ENCODE peak calls at places on chromosomes 12 and 14, in eight cellular contexts. One of them, this sample, is unnamed.
A peak's percentile ranks its signal among the peaks of the same experiment; 100 is the strongest.

GRCh38 chr14:24179961-24180726 is 8.3 kb downstream of the REC8 start:
- DNase-seq in H54: no peak
- DNase-seq in HCT116: no peak
- DNase-seq in gastrocnemius medialis: no peak
- DNase-seq in A549: no peak
- DNase-seq in IMR-90: peak; percentile 90
- DNase-seq in spleen: peak; percentile 41
- DNase-seq in GM12892: no peak
- DNase-seq in this sample: peak; percentile 42

GRCh38 chr14:62079035-62079434 is 316.8 kb downstream of the SNAPC1 start:
- DNase-seq in spleen: no peak
- DNase-seq in IMR-90: no peak
- DNase-seq in gastrocnemius medialis: no peak
- DNase-seq in A549: no peak
- DNase-seq in H54: no peak
- DNase-seq in HCT116: no peak
- DNase-seq in GM12892: no peak
- DNase-seq in this sample: no peak

GRCh38 chr12:43758247-43758727 is 303 bp downstream of the PUS7L start:
- DNase-seq in HCT116: no peak
- DNase-seq in spleen: no peak
- DNase-seq in H54: peak; percentile 22
- DNase-seq in gastrocnemius medialis: no peak
- DNase-seq in IMR-90: peak; percentile 38
- DNase-seq in GM12892: peak; percentile 11
- DNase-seq in A549: no peak
- DNase-seq in this sample: peak; percentile 28

GRCh38 chr12:2960432-2960956 is 1.3 kb downstream of the TEAD4 start:
- DNase-seq in IMR-90: peak; percentile 67
- DNase-seq in GM12892: no peak
- DNase-seq in spleen: no peak
- DNase-seq in A549: peak; percentile 29
- DNase-seq in HCT116: no peak
- DNase-seq in H54: peak; percentile 26
- DNase-seq in gastrocnemius medialis: peak; percentile 62
- DNase-seq in this sample: no peak

GRCh38 chr12:108611884-108612415 is 14.1 kb upstream of the TMEM119 start:
- DNase-seq in IMR-90: peak; percentile 89
- DNase-seq in HCT116: peak; percentile 72
- DNase-seq in A549: peak; percentile 52
- DNase-seq in GM12892: no peak
- DNase-seq in gastrocnemius medialis: no peak
- DNase-seq in H54: peak; percentile 83
- DNase-seq in spleen: no peak
- DNase-seq in this sample: no peak

GRCh38 chr14:99676657-99677056 is 7.4 kb upstream of the CYP46A1 start:
- DNase-seq in IMR-90: no peak
- DNase-seq in A549: no peak
- DNase-seq in gastrocnemius medialis: no peak
- DNase-seq in H54: no peak
- DNase-seq in HCT116: no peak
- DNase-seq in spleen: no peak
- DNase-seq in GM12892: no peak
- DNase-seq in this sample: no peak

GRCh38 chr12:2339022-2339431 is 286.2 kb downstream of the CACNA1C start:
- DNase-seq in H54: no peak
- DNase-seq in GM12892: no peak
- DNase-seq in spleen: no peak
- DNase-seq in gastrocnemius medialis: no peak
- DNase-seq in HCT116: no peak
- DNase-seq in A549: peak; percentile 23
- DNase-seq in IMR-90: peak; percentile 96
- DNase-seq in this sample: no peak

GRCh38 chr14:52012635-52013034 is 23.3 kb downstream of the RTRAF start:
- DNase-seq in HCT116: no peak
- DNase-seq in gastrocnemius medialis: peak; percentile 61
- DNase-seq in A549: no peak
- DNase-seq in GM12892: no peak
- DNase-seq in H54: no peak
- DNase-seq in spleen: no peak
- DNase-seq in IMR-90: no peak
- DNase-seq in this sample: peak; percentile 76

GRCh38 chr12:5197127-5197526 is 153.4 kb downstream of the KCNA5 start:
- DNase-seq in spleen: no peak
- DNase-seq in H54: no peak
- DNase-seq in GM12892: no peak
- DNase-seq in IMR-90: peak; percentile 53
- DNase-seq in gastrocnemius medialis: no peak
- DNase-seq in A549: no peak
- DNase-seq in HCT116: no peak
- DNase-seq in this sample: no peak

GRCh38 chr12:21526053-21526452 is at the start of gene SPX:
- DNase-seq in H54: no peak
- DNase-seq in spleen: no peak
- DNase-seq in gastrocnemius medialis: no peak
- DNase-seq in IMR-90: peak; percentile 26
- DNase-seq in GM12892: no peak
- DNase-seq in A549: peak; percentile 72
- DNase-seq in HCT116: no peak
- DNase-seq in this sample: no peak

GRCh38 chr12:47397664-47398281 is 308.1 kb downstream of the RPAP3 start:
- DNase-seq in IMR-90: peak; percentile 76
- DNase-seq in HCT116: peak; percentile 34
- DNase-seq in spleen: no peak
- DNase-seq in H54: peak; percentile 23
- DNase-seq in GM12892: no peak
- DNase-seq in A549: peak; percentile 95
- DNase-seq in gastrocnemius medialis: peak; percentile 21
- DNase-seq in this sample: no peak

GRCh38 chr12:89709157-89709993 is 737 bp upstream of the ATP2B1 start:
- DNase-seq in A549: peak; percentile 100
- DNase-seq in H54: peak; percentile 83
- DNase-seq in IMR-90: peak; percentile 99
- DNase-seq in spleen: peak; percentile 99
- DNase-seq in GM12892: peak; percentile 88
- DNase-seq in HCT116: peak; percentile 97
- DNase-seq in gastrocnemius medialis: peak; percentile 98
- DNase-seq in this sample: peak; percentile 98
- TF ChIP-seq POLR2A in A549: peak; percentile 89
- TF ChIP-seq POLR2A in H54: peak; percentile 91
- TF ChIP-seq POLR2A in IMR-90: peak; percentile 95
- TF ChIP-seq POLR2A in spleen: peak; percentile 96
- TF ChIP-seq POLR2A in GM12892: peak; percentile 87
- TF ChIP-seq POLR2A in HCT116: no peak
- TF ChIP-seq POLR2A in gastrocnemius medialis: peak; percentile 98
- TF ChIP-seq POLR2A in this sample: peak; percentile 96

DNA sequence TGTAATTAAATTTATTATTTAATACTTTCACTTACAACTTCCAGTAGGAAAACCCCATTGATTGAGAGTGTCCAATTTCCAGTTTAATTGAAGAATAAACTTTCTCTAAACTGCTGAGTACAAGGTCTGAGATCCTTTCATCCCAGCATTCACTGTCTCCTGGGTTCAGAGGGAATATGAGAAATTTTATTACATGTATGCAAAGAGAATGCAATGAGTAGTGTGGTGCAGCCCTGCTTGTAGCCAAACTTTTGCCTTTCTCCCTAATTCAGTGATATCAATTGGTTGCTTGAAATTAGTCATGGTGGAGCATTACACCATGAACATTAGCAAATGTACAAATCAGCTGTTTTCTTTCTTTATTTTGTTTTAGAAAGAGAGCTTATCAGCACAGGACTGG is 780.6 kb upstream of the MDGA2 start:
- DNase-seq in gastrocnemius medialis: no peak
- DNase-seq in spleen: no peak
- DNase-seq in H54: no peak
- DNase-seq in IMR-90: no peak
- DNase-seq in GM12892: no peak
- DNase-seq in A549: no peak
- DNase-seq in HCT116: no peak
- DNase-seq in this sample: no peak
- TF ChIP-seq POLR2A in gastrocnemius medialis: no peak
- TF ChIP-seq POLR2A in spleen: no peak
- TF ChIP-seq POLR2A in H54: no peak
- TF ChIP-seq POLR2A in IMR-90: no peak
- TF ChIP-seq POLR2A in GM12892: no peak
- TF ChIP-seq POLR2A in A549: no peak
- TF ChIP-seq POLR2A in HCT116: no peak
- TF ChIP-seq POLR2A in this sample: no peak

DNA sequence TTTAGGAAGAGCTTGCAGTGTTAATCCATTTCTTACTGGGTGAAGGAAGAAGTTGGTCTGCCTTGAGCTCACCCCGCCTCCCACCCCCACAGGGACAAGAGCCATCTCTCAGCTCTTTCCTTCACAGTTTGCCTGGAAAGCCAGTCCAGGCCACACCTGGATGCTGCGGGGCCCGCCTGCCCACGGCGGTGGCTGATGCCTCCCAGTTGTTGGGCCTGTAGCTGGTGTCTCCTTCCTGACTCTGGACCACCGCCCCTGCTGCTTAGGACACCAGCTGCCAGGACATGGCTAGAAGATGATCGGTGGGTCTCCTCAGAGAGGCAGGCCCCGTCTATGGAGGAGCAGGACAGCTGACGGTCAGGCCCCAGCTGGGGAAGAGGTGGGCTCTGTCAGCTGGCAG is 92.9 kb downstream of the TESC start:
- DNase-seq in GM12892: no peak
- DNase-seq in HCT116: no peak
- DNase-seq in IMR-90: no peak
- DNase-seq in H54: no peak
- DNase-seq in gastrocnemius medialis: no peak
- DNase-seq in A549: no peak
- DNase-seq in spleen: no peak
- DNase-seq in this sample: no peak
- TF ChIP-seq POLR2A in GM12892: no peak
- TF ChIP-seq POLR2A in HCT116: no peak
- TF ChIP-seq POLR2A in IMR-90: no peak
- TF ChIP-seq POLR2A in H54: no peak
- TF ChIP-seq POLR2A in gastrocnemius medialis: no peak
- TF ChIP-seq POLR2A in A549: no peak
- TF ChIP-seq POLR2A in spleen: no peak
- TF ChIP-seq POLR2A in this sample: no peak

DNA sequence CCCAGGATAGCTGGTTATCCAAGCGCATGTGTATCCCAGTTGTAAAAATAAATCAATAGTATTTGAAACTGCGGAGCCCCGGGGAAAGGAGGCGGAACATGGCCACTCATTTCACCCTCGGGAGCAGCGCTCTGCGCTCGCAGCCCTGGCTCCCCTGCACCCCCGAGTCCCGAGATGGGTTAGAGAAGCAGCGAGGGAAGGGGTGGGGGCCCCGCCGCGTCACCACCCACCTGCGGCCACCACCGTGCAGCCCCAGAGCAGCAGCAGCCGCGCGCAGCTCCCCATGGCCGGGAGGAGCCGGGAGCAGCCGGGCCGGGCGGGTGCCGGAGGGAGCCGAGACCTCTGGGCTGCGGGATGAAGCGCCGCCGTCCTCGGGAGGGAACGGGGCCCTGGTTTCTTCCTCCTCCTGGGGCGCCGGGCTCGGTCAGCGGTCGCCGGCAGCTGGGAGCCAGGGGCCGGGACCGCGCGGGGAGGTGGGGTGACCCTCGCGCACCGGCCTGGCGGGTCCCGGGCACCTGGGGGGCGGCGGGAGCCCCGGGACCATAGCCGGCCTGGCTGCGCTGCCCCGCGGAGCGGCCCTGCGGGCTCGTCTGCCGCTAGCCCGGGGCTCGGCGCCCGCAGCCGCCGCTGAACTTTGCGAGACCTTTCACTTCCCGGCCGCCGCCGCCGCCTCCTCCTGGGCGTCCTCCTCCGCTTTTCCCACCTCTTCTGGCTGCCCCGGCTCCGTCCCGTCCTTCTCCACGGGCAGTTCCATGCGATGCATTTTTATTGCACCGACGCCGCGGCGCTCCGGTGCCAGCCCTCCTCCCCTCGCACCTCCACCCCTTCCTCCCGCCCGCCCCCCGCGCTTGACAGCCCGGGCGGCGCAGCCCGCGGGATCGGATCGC is at the start of gene NTN4:
- DNase-seq in IMR-90: peak; percentile 24
- DNase-seq in HCT116: no peak
- DNase-seq in spleen: peak; percentile 85
- DNase-seq in GM12892: peak; percentile 36
- DNase-seq in gastrocnemius medialis: no peak
- DNase-seq in A549: peak; percentile 65
- DNase-seq in H54: no peak
- DNase-seq in this sample: peak; percentile 22
- TF ChIP-seq POLR2A in IMR-90: no peak
- TF ChIP-seq POLR2A in HCT116: no peak
- TF ChIP-seq POLR2A in spleen: peak; percentile 48
- TF ChIP-seq POLR2A in GM12892: no peak
- TF ChIP-seq POLR2A in gastrocnemius medialis: peak; percentile 20
- TF ChIP-seq POLR2A in A549: peak; percentile 35
- TF ChIP-seq POLR2A in H54: peak; percentile 39
- TF ChIP-seq POLR2A in this sample: no peak

GRCh38 chr12:88570103-88570502 is 10.2 kb downstream of the KITLG start:
- DNase-seq in HCT116: no peak
- DNase-seq in A549: no peak
- DNase-seq in GM12892: no peak
- DNase-seq in spleen: no peak
- DNase-seq in IMR-90: peak; percentile 86
- DNase-seq in gastrocnemius medialis: no peak
- DNase-seq in H54: no peak
- DNase-seq in this sample: peak; percentile 47
- TF ChIP-seq POLR2A in HCT116: no peak
- TF ChIP-seq POLR2A in A549: no peak
- TF ChIP-seq POLR2A in GM12892: no peak
- TF ChIP-seq POLR2A in spleen: no peak
- TF ChIP-seq POLR2A in IMR-90: no peak
- TF ChIP-seq POLR2A in gastrocnemius medialis: no peak
- TF ChIP-seq POLR2A in H54: no peak
- TF ChIP-seq POLR2A in this sample: no peak

GRCh38 chr12:117235261-117235660 is 45.0 kb upstream of the FBXO21 start:
- DNase-seq in IMR-90: no peak
- DNase-seq in A549: no peak
- DNase-seq in spleen: no peak
- DNase-seq in GM12892: no peak
- DNase-seq in H54: no peak
- DNase-seq in gastrocnemius medialis: no peak
- DNase-seq in HCT116: no peak
- DNase-seq in this sample: no peak
- TF ChIP-seq POLR2A in IMR-90: no peak
- TF ChIP-seq POLR2A in A549: no peak
- TF ChIP-seq POLR2A in spleen: no peak
- TF ChIP-seq POLR2A in GM12892: no peak
- TF ChIP-seq POLR2A in H54: no peak
- TF ChIP-seq POLR2A in gastrocnemius medialis: no peak
- TF ChIP-seq POLR2A in HCT116: no peak
- TF ChIP-seq POLR2A in this sample: no peak

GRCh38 chr14:75216427-75217006 is 40.1 kb upstream of the TMED10 start:
- DNase-seq in IMR-90: no peak
- DNase-seq in H54: no peak
- DNase-seq in gastrocnemius medialis: no peak
- DNase-seq in A549: no peak
- DNase-seq in GM12892: no peak
- DNase-seq in HCT116: no peak
- DNase-seq in spleen: no peak
- DNase-seq in this sample: no peak
- TF ChIP-seq POLR2A in IMR-90: no peak
- TF ChIP-seq POLR2A in H54: no peak
- TF ChIP-seq POLR2A in gastrocnemius medialis: no peak
- TF ChIP-seq POLR2A in A549: no peak
- TF ChIP-seq POLR2A in GM12892: no peak
- TF ChIP-seq POLR2A in HCT116: no peak
- TF ChIP-seq POLR2A in spleen: no peak
- TF ChIP-seq POLR2A in this sample: no peak

GRCh38 chr14:56840221-56840620 is 29.9 kb upstream of the OTX2 start:
- DNase-seq in GM12892: no peak
- DNase-seq in IMR-90: no peak
- DNase-seq in gastrocnemius medialis: no peak
- DNase-seq in H54: no peak
- DNase-seq in HCT116: no peak
- DNase-seq in spleen: no peak
- DNase-seq in A549: no peak
- DNase-seq in this sample: no peak
- TF ChIP-seq POLR2A in GM12892: no peak
- TF ChIP-seq POLR2A in IMR-90: no peak
- TF ChIP-seq POLR2A in gastrocnemius medialis: no peak
- TF ChIP-seq POLR2A in H54: no peak
- TF ChIP-seq POLR2A in HCT116: no peak
- TF ChIP-seq POLR2A in spleen: no peak
- TF ChIP-seq POLR2A in A549: no peak
- TF ChIP-seq POLR2A in this sample: no peak